ENCODE peak calls at places on chromosome 14, in ten cellular contexts. G is stimulated activated CD8-positive, alpha-beta memory T cell treated with anti-CD3 and anti-CD28 coated beads, Interleukin-15, amount 100 ng/mL, for 24 hours; W is kidney glomerular epithelial cell; H is activated T-cell treated with anti-CD3 and anti-CD28 coated beads for 24 hours; V is NCI-H1930; K is Ammon's horn; C is GM20000; U is C1 segment of cervical spinal cord; R is stimulated activated CD4-positive, alpha-beta T cell treated with anti-CD3 and anti-CD28 coated beads, Interleukin-4, amount 100 ng/mL, for 48 hours; Z is suprapubic skin. S is an unnamed sample.

GRCh38 chr14:32075636-32076277 is 1.3 kb upstream of the ARHGAP5 start:
- DNase-seq in R (no peak), H (no peak), K (peak), W (peak), U (no peak), V (no peak), Z (no peak), G (peak), C (peak), S (peak)

GRCh38 chr14:95291859-95292542 is 27.7 kb downstream of the CLMN start:
- DNase-seq in V (no peak), Z (peak), G (no peak), H (no peak), W (no peak), R (peak), C (no peak), U (no peak), K (peak), S (no peak)

GRCh38 chr14:55707365-55707804 is 127.4 kb downstream of the KTN1 start:
- DNase-seq in Z (no peak), U (no peak), V (no peak), K (peak), G (no peak), C (no peak), R (no peak), H (no peak), W (peak), S (no peak)

GRCh38 chr14:100747021-100747586 is 20.4 kb downstream of the DLK1 start:
- DNase-seq in R (no peak), K (no peak), H (no peak), U (no peak), V (no peak), G (no peak), C (no peak), Z (peak), W (peak), S (no peak)

GRCh38 chr14:94966344-94966743 is 191.0 kb downstream of the DICER1 start:
- DNase-seq in K (no peak), C (no peak), U (no peak), Z (no peak), G (no peak), V (no peak), R (no peak), W (no peak), H (no peak), S (no peak)

GRCh38 chr14:90034835-90035525 is 26.8 kb upstream of the KCNK13 start:
- DNase-seq in H (no peak), V (no peak), C (no peak), G (no peak), Z (no peak), U (no peak), K (no peak), R (no peak), W (no peak), S (no peak)

GRCh38 chr14:55977346-55977745 is 140.9 kb upstream of the PELI2 start:
- DNase-seq in R (no peak), K (peak), H (no peak), G (no peak), Z (no peak), W (no peak), C (no peak), V (no peak), U (no peak), S (no peak)

GRCh38 chr14:94625353-94625635 is 13.1 kb downstream of the SERPINA3 start:
- DNase-seq in K (no peak), W (no peak), R (no peak), H (no peak), C (no peak), Z (no peak), V (no peak), G (no peak), U (no peak), S (no peak)

S was measured in GM13977.